ENCODE peak calls at places on chromosomes 7 and 10, in four cellular contexts. One of them, this sample, is unnamed.

GRCh38 chr7:139693651-139694388 is 84.0 kb downstream of the HIPK2 start:
- DNase-seq in endothelial cell: no peak
- DNase-seq in choroid plexus epithelial cell: no peak
- DNase-seq in GM23338: no peak
- DNase-seq in this sample: no peak

GRCh38 chr7:49980414-49980813 is 112.6 kb downstream of the ZPBP start:
- DNase-seq in endothelial cell: no peak
- DNase-seq in GM23338: no peak
- DNase-seq in choroid plexus epithelial cell: no peak
- DNase-seq in this sample: no peak

GRCh38 chr7:140165422-140165821 is 11.4 kb downstream of the KDM7A start:
- DNase-seq in GM23338: no peak
- DNase-seq in endothelial cell: no peak
- DNase-seq in choroid plexus epithelial cell: peak; percentile 82
- DNase-seq in this sample: peak; percentile 52

GRCh38 chr10:44991571-44991970 is 9.2 kb upstream of the ZNF22 start:
- DNase-seq in GM23338: no peak
- DNase-seq in endothelial cell: peak; percentile 3
- DNase-seq in choroid plexus epithelial cell: no peak
- DNase-seq in this sample: no peak

GRCh38 chr10:35228058-35228457 is 101.4 kb downstream of the CREM start:
- DNase-seq in choroid plexus epithelial cell: no peak
- DNase-seq in GM23338: peak; percentile 27
- DNase-seq in endothelial cell: no peak
- DNase-seq in this sample: no peak

GRCh38 chr10:129090618-129091366 is 376.2 kb upstream of the MGMT start:
- DNase-seq in endothelial cell: no peak
- DNase-seq in choroid plexus epithelial cell: peak; percentile 17
- DNase-seq in GM23338: no peak
- DNase-seq in this sample: no peak

GRCh38 chr10:132298038-132298935 is 9.5 kb downstream of the STK32C start:
- DNase-seq in endothelial cell: no peak
- DNase-seq in GM23338: no peak
- DNase-seq in choroid plexus epithelial cell: no peak
- DNase-seq in this sample: no peak

GRCh38 chr7:12210179-12211053 is 678 bp upstream of the TMEM106B start:
- DNase-seq in endothelial cell: no peak
- DNase-seq in GM23338: peak; percentile 58
- DNase-seq in choroid plexus epithelial cell: no peak
- DNase-seq in this sample: no peak

GRCh38 chr7:129279757-129280156 is 54.9 kb downstream of the AHCYL2 start:
- DNase-seq in endothelial cell: no peak
- DNase-seq in GM23338: peak; percentile 47
- DNase-seq in choroid plexus epithelial cell: no peak
- DNase-seq in this sample: no peak

GRCh38 chr7:30598121-30598876 is 3.6 kb downstream of the GARS1 start:
- DNase-seq in endothelial cell: no peak
- DNase-seq in choroid plexus epithelial cell: peak; percentile 72
- DNase-seq in GM23338: peak; percentile 18
- DNase-seq in this sample: no peak

GRCh38 chr7:7122701-7123281 is 59.6 kb upstream of the C1GALT1 start:
- DNase-seq in GM23338: no peak
- DNase-seq in endothelial cell: no peak
- DNase-seq in choroid plexus epithelial cell: peak; percentile 83
- DNase-seq in this sample: peak; percentile 95

GRCh38 chr10:60883187-60883586 is 60.8 kb downstream of the RHOBTB1 start:
- DNase-seq in choroid plexus epithelial cell: peak; percentile 74
- DNase-seq in GM23338: peak; percentile 44
- DNase-seq in endothelial cell: peak; percentile 13
- DNase-seq in this sample: no peak

GRCh38 chr10:31359979-31360378 is 41.0 kb downstream of the ZEB1 start:
- DNase-seq in choroid plexus epithelial cell: peak; percentile 27
- DNase-seq in GM23338: no peak
- DNase-seq in endothelial cell: no peak
- DNase-seq in this sample: no peak

GRCh38 chr10:49756031-49756430 is 6.1 kb downstream of the OGDHL start:
- DNase-seq in endothelial cell: no peak
- DNase-seq in GM23338: no peak
- DNase-seq in choroid plexus epithelial cell: no peak
- DNase-seq in this sample: no peak

GRCh38 chr7:91066627-91067026 is 197.6 kb upstream of the FZD1 start:
- DNase-seq in endothelial cell: no peak
- DNase-seq in GM23338: peak; percentile 62
- DNase-seq in choroid plexus epithelial cell: no peak
- DNase-seq in this sample: no peak

DNA sequence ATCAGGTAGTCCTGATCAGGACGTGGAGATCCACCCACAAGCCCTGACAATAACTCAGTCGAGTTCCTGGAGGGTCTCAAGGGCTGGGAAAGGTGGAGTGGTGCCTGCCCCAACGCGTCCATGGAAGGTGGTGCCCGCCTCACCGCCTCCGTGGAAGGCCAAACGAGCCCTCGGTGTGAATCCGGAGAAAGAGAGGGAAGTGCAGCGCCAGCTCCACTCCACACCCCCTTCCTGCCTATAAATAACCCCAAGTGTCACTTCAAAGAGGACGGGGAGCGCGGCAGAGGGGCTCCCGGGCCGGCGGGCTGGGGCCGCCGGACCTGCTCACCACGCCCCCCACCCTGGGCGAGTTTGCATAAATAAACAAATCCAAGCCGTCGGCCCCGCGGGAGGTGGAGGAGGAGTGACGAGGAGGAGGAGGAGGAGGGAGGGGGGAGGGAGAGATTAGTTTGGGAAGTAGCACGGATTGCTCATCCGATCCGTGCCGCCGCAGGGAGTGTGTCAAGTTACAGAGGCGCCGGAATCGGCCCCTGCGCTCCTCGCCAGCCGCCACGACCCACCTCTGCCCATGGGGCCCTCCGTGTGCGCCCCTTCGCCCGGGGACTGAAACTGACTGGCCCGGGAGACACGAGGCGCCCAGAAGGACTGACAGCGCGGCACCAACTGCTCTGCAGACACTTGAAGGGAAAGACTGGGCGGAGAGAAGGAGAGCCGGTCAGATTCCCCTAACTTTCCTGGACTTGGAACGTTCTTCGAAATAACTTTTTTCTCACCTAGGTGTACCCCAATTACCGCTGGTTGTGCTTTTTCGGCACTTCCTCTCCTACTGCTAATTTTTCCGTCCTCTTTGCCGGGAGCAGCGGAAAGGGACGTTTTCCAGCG is at the start of gene COL13A1:
- DNase-seq in GM23338: peak; percentile 97
- DNase-seq in endothelial cell: peak; percentile 48
- DNase-seq in choroid plexus epithelial cell: peak; percentile 55
- DNase-seq in this sample: no peak
- TF ChIP-seq CTCF in GM23338: no peak
- TF ChIP-seq CTCF in endothelial cell: no peak
- TF ChIP-seq CTCF in choroid plexus epithelial cell: no peak
- TF ChIP-seq CTCF in this sample: no peak

DNA sequence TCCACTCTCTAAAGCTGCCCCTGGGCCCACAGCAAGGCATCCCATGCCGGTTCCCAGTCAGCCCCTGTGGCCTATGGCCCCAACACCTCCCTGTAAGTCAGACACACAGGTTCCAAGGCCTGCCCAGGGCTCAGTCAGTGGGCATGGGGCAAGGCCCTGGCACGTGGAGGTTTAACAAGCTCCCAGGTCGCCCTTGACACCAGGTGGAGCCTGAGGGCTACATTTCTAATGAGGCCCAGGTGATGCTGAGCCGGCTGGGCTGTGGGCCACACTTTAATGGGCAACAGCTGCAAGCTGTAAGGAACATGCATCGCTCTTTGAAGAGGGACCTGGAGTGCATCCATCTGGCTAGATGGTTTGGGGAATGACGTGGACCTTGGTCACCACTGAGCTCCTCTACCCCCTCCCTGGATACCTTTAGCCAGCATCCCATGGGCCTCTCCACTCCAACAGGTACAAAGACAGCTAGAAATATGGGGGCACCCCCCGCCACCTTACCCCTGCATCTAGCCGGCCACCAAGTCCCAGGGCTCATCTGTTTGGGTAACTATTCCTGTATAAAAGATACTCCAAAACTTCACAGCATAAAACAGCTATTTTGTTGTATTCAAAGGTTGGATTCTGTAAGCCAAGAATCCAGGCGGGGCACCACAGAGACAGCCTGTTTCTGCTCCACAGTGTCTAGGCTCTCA is 122.5 kb downstream of the OAT start:
- DNase-seq in GM23338: peak; percentile 46
- DNase-seq in choroid plexus epithelial cell: no peak
- DNase-seq in endothelial cell: no peak
- DNase-seq in this sample: no peak
- TF ChIP-seq CTCF in GM23338: peak; percentile 23
- TF ChIP-seq CTCF in choroid plexus epithelial cell: no peak
- TF ChIP-seq CTCF in endothelial cell: no peak
- TF ChIP-seq CTCF in this sample: no peak

GRCh38 chr10:99630439-99630838 is 10.2 kb upstream of the SLC25A28 start:
- DNase-seq in GM23338: no peak
- DNase-seq in endothelial cell: peak; percentile 33
- DNase-seq in choroid plexus epithelial cell: peak; percentile 78
- DNase-seq in this sample: no peak
- TF ChIP-seq CTCF in GM23338: no peak
- TF ChIP-seq CTCF in endothelial cell: no peak
- TF ChIP-seq CTCF in choroid plexus epithelial cell: peak; percentile 56
- TF ChIP-seq CTCF in this sample: peak; percentile 58

DNA sequence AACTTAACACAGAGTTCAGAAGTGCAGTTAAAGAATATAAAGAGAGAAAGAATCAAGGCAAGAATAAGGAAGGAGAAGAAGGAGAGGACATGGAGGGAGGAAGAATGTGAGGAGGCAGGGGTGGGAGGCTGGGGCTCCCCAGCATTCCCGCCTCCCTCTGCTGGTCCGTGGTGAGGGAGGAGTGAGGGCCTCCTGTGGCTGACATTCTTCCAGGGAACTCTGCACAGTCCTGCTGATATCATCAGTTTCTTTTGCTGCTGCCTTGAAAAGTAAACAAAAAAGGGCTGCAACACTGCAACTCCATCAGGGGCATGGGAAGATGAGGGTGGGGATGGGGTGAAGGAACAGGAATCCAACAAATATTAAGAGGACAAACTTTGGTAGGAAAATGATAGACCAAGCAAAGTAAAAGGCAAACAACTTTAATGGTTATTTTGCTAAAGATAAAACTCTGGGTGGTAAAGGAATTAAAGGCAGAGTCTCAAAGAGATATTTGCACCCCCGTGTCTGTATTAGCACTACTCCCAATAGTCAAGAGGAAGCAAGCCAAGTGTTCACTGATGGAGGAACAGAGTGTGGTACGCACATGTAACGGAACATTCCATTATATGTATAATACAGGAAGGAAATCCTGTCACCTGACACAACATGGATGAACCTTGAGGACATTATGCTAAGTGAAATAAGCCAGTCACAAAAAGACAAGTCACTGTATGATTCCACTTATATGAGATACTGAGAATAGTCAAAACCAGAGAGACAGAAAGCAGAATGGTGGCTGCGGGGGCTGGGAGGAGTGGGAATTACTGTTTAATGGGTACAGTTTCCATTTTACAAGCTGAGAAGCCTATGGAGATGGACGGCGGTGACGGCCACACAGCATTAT is 8.0 kb upstream of the SPOCK2 start:
- DNase-seq in choroid plexus epithelial cell: peak; percentile 80
- DNase-seq in endothelial cell: no peak
- DNase-seq in GM23338: no peak
- DNase-seq in this sample: peak; percentile 1
- TF ChIP-seq CTCF in choroid plexus epithelial cell: peak; percentile 41
- TF ChIP-seq CTCF in endothelial cell: no peak
- TF ChIP-seq CTCF in GM23338: no peak
- TF ChIP-seq CTCF in this sample: peak; percentile 21

GRCh38 chr10:74063256-74063655 is 65.3 kb downstream of the VCL start:
- DNase-seq in choroid plexus epithelial cell: peak; percentile 52
- DNase-seq in endothelial cell: no peak
- DNase-seq in GM23338: no peak
- DNase-seq in this sample: no peak

GRCh38 chr10:74056081-74056818 is 58.3 kb downstream of the VCL start:
- DNase-seq in choroid plexus epithelial cell: peak; percentile 87
- DNase-seq in endothelial cell: no peak
- DNase-seq in GM23338: no peak
- DNase-seq in this sample: peak; percentile 38

GRCh38 chr10:74055383-74056065 is 57.6 kb downstream of the VCL start:
- DNase-seq in choroid plexus epithelial cell: no peak
- DNase-seq in GM23338: no peak
- DNase-seq in endothelial cell: no peak
- DNase-seq in this sample: no peak

GRCh38 chr10:74058071-74058470 is 60.2 kb downstream of the VCL start:
- DNase-seq in GM23338: no peak
- DNase-seq in endothelial cell: no peak
- DNase-seq in choroid plexus epithelial cell: no peak
- DNase-seq in this sample: no peak

GRCh38 chr10:74058658-74059057 is 60.7 kb downstream of the VCL start:
- DNase-seq in choroid plexus epithelial cell: peak; percentile 68
- DNase-seq in GM23338: no peak
- DNase-seq in endothelial cell: no peak
- DNase-seq in this sample: no peak
- TF ChIP-seq CTCF in choroid plexus epithelial cell: peak; percentile 34
- TF ChIP-seq CTCF in GM23338: no peak
- TF ChIP-seq CTCF in endothelial cell: no peak
- TF ChIP-seq CTCF in this sample: no peak

GRCh38 chr7:2148189-2148588 is 84.6 kb downstream of the MAD1L1 start:
- DNase-seq in choroid plexus epithelial cell: no peak
- DNase-seq in GM23338: peak; percentile 37
- DNase-seq in endothelial cell: no peak
- DNase-seq in this sample: no peak
- TF ChIP-seq CTCF in choroid plexus epithelial cell: peak; percentile 38
- TF ChIP-seq CTCF in GM23338: peak; percentile 41
- TF ChIP-seq CTCF in endothelial cell: no peak
- TF ChIP-seq CTCF in this sample: no peak

GRCh38 chr10:89249066-89249465 is 2.5 kb downstream of the LIPA start:
- DNase-seq in GM23338: no peak
- DNase-seq in choroid plexus epithelial cell: no peak
- DNase-seq in endothelial cell: no peak
- DNase-seq in this sample: no peak

GRCh38 chr10:89242340-89242680 is 9.3 kb downstream of the LIPA start:
- DNase-seq in GM23338: no peak
- DNase-seq in choroid plexus epithelial cell: no peak
- DNase-seq in endothelial cell: no peak
- DNase-seq in this sample: no peak

GRCh38 chr10:89241491-89242339 is 9.9 kb downstream of the LIPA start:
- DNase-seq in endothelial cell: no peak
- DNase-seq in GM23338: no peak
- DNase-seq in choroid plexus epithelial cell: peak; percentile 84
- DNase-seq in this sample: no peak

GRCh38 chr10:89242840-89243586 is 8.6 kb downstream of the LIPA start:
- DNase-seq in endothelial cell: no peak
- DNase-seq in choroid plexus epithelial cell: peak; percentile 49
- DNase-seq in GM23338: peak; percentile 34
- DNase-seq in this sample: no peak

DNA sequence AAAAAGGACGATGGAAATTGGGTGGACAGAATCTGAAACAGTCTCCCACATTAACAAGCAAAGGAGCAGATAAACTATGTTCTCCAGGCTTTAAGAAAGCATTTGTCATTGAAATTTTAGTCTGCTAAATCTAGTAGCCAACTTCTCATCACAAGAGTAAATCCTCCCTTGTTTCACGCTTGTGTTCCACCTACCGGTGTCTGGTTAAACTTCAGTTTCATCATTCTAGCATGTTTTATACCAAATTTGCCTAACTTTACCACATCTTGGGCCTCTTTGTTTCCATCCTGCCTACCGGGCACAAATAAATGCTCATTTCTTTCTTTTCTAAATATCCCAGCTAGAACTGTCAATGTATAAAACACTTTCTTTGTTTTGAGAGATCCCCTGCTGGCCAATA is 5.8 kb downstream of the LIPA start:
- DNase-seq in choroid plexus epithelial cell: no peak
- DNase-seq in GM23338: peak; percentile 21
- DNase-seq in endothelial cell: no peak
- DNase-seq in this sample: no peak
- TF ChIP-seq CTCF in choroid plexus epithelial cell: peak; percentile 9
- TF ChIP-seq CTCF in GM23338: peak; percentile 26
- TF ChIP-seq CTCF in endothelial cell: no peak
- TF ChIP-seq CTCF in this sample: no peak